ENCODE peak calls at places on chromosomes 6 and 20, in nine cellular contexts. A, M, I, P, N, C, T, G and Z are unnamed samples.
A peak's percentile ranks its signal among the peaks of the same experiment; 100 is the strongest.

GRCh38 chr6:71533939-71534379 is 245.3 kb downstream of the OGFRL1 start:
- DNase-seq in M (no peak), P (no peak), T (no peak), A (peak; percentile 48), I (peak; percentile 54), N (no peak), C (no peak), G (peak; percentile 31), Z (peak; percentile 48)

GRCh38 chr20:63280929-63281545 is 8.4 kb downstream of the ARFGAP1 start:
- DNase-seq in P (no peak), T (no peak), N (peak; percentile 12), M (peak; percentile 8), G (no peak), C (no peak), A (no peak), I (peak; percentile 52), Z (no peak)

GRCh38 chr6:25242567-25242966 is 36.6 kb upstream of the CARMIL1 start:
- DNase-seq in G (no peak), N (no peak), T (no peak), I (no peak), C (no peak), A (no peak), P (no peak), M (no peak), Z (no peak)

GRCh38 chr6:53854843-53855567 is 60.2 kb downstream of the LRRC1 start:
- DNase-seq in T (no peak), P (no peak), C (no peak), M (no peak), N (no peak), G (no peak), I (no peak), A (no peak), Z (peak; percentile 45)

GRCh38 chr6:6352772-6353171 is 32.3 kb upstream of the F13A1 start:
- DNase-seq in P (no peak), A (no peak), G (no peak), I (no peak), N (no peak), T (no peak), M (no peak), C (no peak), Z (no peak)

GRCh38 chr6:10355115-10355702 is 59.7 kb downstream of the TFAP2A start:
- DNase-seq in C (no peak), T (no peak), A (no peak), N (no peak), P (no peak), I (peak; percentile 4), M (no peak), G (no peak), Z (peak; percentile 20)

GRCh38 chr6:21053612-21054011 is 519.4 kb downstream of the CDKAL1 start:
- DNase-seq in T (no peak), P (no peak), A (peak; percentile 51), N (no peak), M (no peak), C (no peak), I (peak; percentile 26), G (peak; percentile 36), Z (no peak)

GRCh38 chr6:140372064-140372463 is 997.6 kb upstream of the CITED2 start:
- DNase-seq in P (no peak), I (no peak), T (no peak), A (no peak), N (no peak), C (no peak), G (no peak), M (no peak), Z (no peak)

GRCh38 chr6:22737331-22737730 is 168.0 kb downstream of the HDGFL1 start:
- DNase-seq in M (peak; percentile 21), T (no peak), I (peak; percentile 29), N (no peak), P (no peak), A (peak; percentile 70), C (peak; percentile 63), G (peak; percentile 34), Z (peak; percentile 50)

DNA sequence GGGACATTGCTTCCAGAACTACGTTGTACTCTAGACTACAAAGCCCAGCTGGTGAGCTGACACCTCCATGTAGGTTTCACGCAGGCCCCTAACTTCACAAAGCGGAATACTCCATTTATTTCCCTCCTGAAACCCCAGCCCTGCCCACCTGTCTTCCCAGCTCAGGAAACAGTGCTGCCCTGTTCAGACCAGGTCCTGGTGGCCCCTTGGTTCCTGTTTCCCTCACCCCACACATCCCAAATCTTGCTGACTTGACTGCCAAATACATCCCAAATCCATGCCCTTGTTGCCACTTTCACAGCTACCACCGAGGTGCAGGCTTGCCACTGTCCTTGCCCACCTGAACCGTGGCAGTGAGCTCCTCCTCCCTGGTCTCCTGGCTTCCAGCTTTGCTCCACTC is 113.1 kb upstream of the PTPN1 start:
- DNase-seq in C (no peak), N (no peak), M (no peak), T (no peak), G (no peak), P (no peak), I (no peak), A (no peak), Z (no peak)
- H3K4me1 ChIP-seq in C (peaks cover 9% of the 10 kb centered on the region), N (peaks cover 32% of the 10 kb centered on the region), M (peaks cover 53% of the 10 kb centered on the region), T (peaks cover 26% of the 10 kb centered on the region), G (peaks cover 25% of the 10 kb centered on the region), P (no peaks in the 10 kb centered on the region), I (peaks cover 17% of the 10 kb centered on the region), A (peaks cover 8% of the 10 kb centered on the region), Z (peaks cover 12% of the 10 kb centered on the region)

GRCh38 chr20:34628026-34628425 is 48.9 kb downstream of the PIGU start:
- DNase-seq in A (no peak), G (no peak), P (no peak), M (no peak), T (no peak), N (no peak), C (no peak), I (no peak), Z (no peak)
- H3K4me1 ChIP-seq in A (no peaks in the 10 kb centered on the region), G (no peaks in the 10 kb centered on the region), P (no peaks in the 10 kb centered on the region), M (peaks cover 21% of the 10 kb centered on the region), T (no peaks in the 10 kb centered on the region), N (no peaks in the 10 kb centered on the region), C (no peaks in the 10 kb centered on the region), I (no peaks in the 10 kb centered on the region), Z (peaks cover 4% of the 10 kb centered on the region)

GRCh38 chr6:14655990-14656640 is 538.5 kb downstream of the CD83 start:
- DNase-seq in M (no peak), T (no peak), P (no peak), A (no peak), G (no peak), I (no peak), C (no peak), N (no peak), Z (no peak)

GRCh38 chr6:14655201-14655988 is 537.8 kb downstream of the CD83 start:
- DNase-seq in A (peak; percentile 53), I (no peak), C (no peak), T (no peak), M (no peak), N (no peak), P (no peak), G (no peak), Z (no peak)

GRCh38 chr6:14658030-14658429 is 540.5 kb downstream of the CD83 start:
- DNase-seq in C (no peak), A (no peak), I (no peak), M (no peak), T (no peak), P (no peak), G (no peak), N (no peak), Z (no peak)

GRCh38 chr6:14658909-14659561 is 541.5 kb downstream of the CD83 start:
- DNase-seq in A (no peak), I (peak; percentile 53), T (no peak), M (no peak), P (no peak), C (no peak), G (peak; percentile 50), N (no peak), Z (no peak)

GRCh38 chr6:14656676-14657075 is 539.1 kb downstream of the CD83 start:
- DNase-seq in P (no peak), G (no peak), M (no peak), T (no peak), I (no peak), C (no peak), A (no peak), N (no peak), Z (no peak)
- H3K4me1 ChIP-seq in P (no peaks in the 10 kb centered on the region), G (no peaks in the 10 kb centered on the region), M (peaks cover 12% of the 10 kb centered on the region), T (no peaks in the 10 kb centered on the region), I (no peaks in the 10 kb centered on the region), C (peaks cover 6% of the 10 kb centered on the region), A (peaks cover 5% of the 10 kb centered on the region), N (peaks cover 15% of the 10 kb centered on the region), Z (peaks cover 6% of the 10 kb centered on the region)

GRCh38 chr6:38639498-38640215 is at the start of gene BTBD9:
- DNase-seq in P (peak; percentile 91), I (peak; percentile 94), C (peak; percentile 86), G (peak; percentile 89), N (peak; percentile 84), M (peak; percentile 87), T (peak; percentile 84), A (peak; percentile 84), Z (peak; percentile 92)
- H3K4me1 ChIP-seq in P (peaks cover 22% of the 10 kb centered on the region), I (peaks cover 5% of the 10 kb centered on the region), C (peaks cover 5% of the 10 kb centered on the region), G (peaks cover 6% of the 10 kb centered on the region), N (peaks cover 10% of the 10 kb centered on the region), M (peaks cover 17% of the 10 kb centered on the region), T (peaks cover 1% of the 10 kb centered on the region), A (peaks cover 2% of the 10 kb centered on the region), Z (peaks cover 11% of the 10 kb centered on the region)